ENCODE peak calls at places on chromosome 20, in seven cellular contexts. One of them, this sample, is unnamed.
A peak's percentile ranks its signal among the peaks of the same experiment; 100 is the strongest.

GRCh38 chr20:8095648-8096572 is 36.2 kb upstream of the PLCB1 start:
- DNase-seq in astrocyte of the spinal cord: peak; percentile 42
- DNase-seq in upper lobe of right lung: no peak
- DNase-seq in fibroblast of mammary gland: peak; percentile 81
- DNase-seq in dorsolateral prefrontal cortex: no peak
- DNase-seq in IMR-90: peak; percentile 79
- DNase-seq in ovary: no peak
- DNase-seq in this sample: peak; percentile 37

GRCh38 chr20:33263784-33264183 is 19.2 kb upstream of the BPIFB1 start:
- DNase-seq in astrocyte of the spinal cord: no peak
- DNase-seq in upper lobe of right lung: no peak
- DNase-seq in fibroblast of mammary gland: no peak
- DNase-seq in dorsolateral prefrontal cortex: no peak
- DNase-seq in IMR-90: no peak
- DNase-seq in ovary: no peak
- DNase-seq in this sample: no peak

GRCh38 chr20:18063676-18064075 is 6.0 kb upstream of the OVOL2 start:
- DNase-seq in astrocyte of the spinal cord: no peak
- DNase-seq in upper lobe of right lung: no peak
- DNase-seq in fibroblast of mammary gland: no peak
- DNase-seq in dorsolateral prefrontal cortex: no peak
- DNase-seq in IMR-90: no peak
- DNase-seq in ovary: no peak
- DNase-seq in this sample: no peak

GRCh38 chr20:32497589-32498224 is 87.4 kb downstream of the NOL4L start:
- DNase-seq in astrocyte of the spinal cord: no peak
- DNase-seq in upper lobe of right lung: peak; percentile 47
- DNase-seq in fibroblast of mammary gland: no peak
- DNase-seq in dorsolateral prefrontal cortex: no peak
- DNase-seq in IMR-90: no peak
- DNase-seq in ovary: no peak
- DNase-seq in this sample: no peak

GRCh38 chr20:6178537-6178936 is 55.7 kb upstream of the FERMT1 start:
- DNase-seq in astrocyte of the spinal cord: peak; percentile 62
- DNase-seq in upper lobe of right lung: no peak
- DNase-seq in fibroblast of mammary gland: peak; percentile 34
- DNase-seq in dorsolateral prefrontal cortex: no peak
- DNase-seq in IMR-90: peak; percentile 51
- DNase-seq in ovary: no peak
- DNase-seq in this sample: peak; percentile 56

GRCh38 chr20:19969106-19969505 is 48.1 kb upstream of the NAA20 start:
- DNase-seq in astrocyte of the spinal cord: no peak
- DNase-seq in upper lobe of right lung: no peak
- DNase-seq in fibroblast of mammary gland: no peak
- DNase-seq in dorsolateral prefrontal cortex: no peak
- DNase-seq in IMR-90: no peak
- DNase-seq in ovary: no peak
- DNase-seq in this sample: peak; percentile 88

GRCh38 chr20:55264825-55265224 is 740.5 kb downstream of the CBLN4 start:
- DNase-seq in astrocyte of the spinal cord: no peak
- DNase-seq in upper lobe of right lung: no peak
- DNase-seq in fibroblast of mammary gland: no peak
- DNase-seq in dorsolateral prefrontal cortex: no peak
- DNase-seq in IMR-90: no peak
- DNase-seq in ovary: no peak
- DNase-seq in this sample: no peak

GRCh38 chr20:37881601-37882343 is 21.2 kb upstream of the VSTM2L start:
- DNase-seq in astrocyte of the spinal cord: no peak
- DNase-seq in upper lobe of right lung: no peak
- DNase-seq in fibroblast of mammary gland: no peak
- DNase-seq in dorsolateral prefrontal cortex: no peak
- DNase-seq in IMR-90: no peak
- DNase-seq in ovary: no peak
- DNase-seq in this sample: no peak

GRCh38 chr20:60331688-60332300 is 373.6 kb downstream of the CDH26 start:
- DNase-seq in astrocyte of the spinal cord: no peak
- DNase-seq in upper lobe of right lung: no peak
- DNase-seq in fibroblast of mammary gland: no peak
- DNase-seq in dorsolateral prefrontal cortex: peak; percentile 20
- DNase-seq in IMR-90: no peak
- DNase-seq in ovary: no peak
- DNase-seq in this sample: no peak

GRCh38 chr20:16580127-16580526 is 6.9 kb upstream of the KIF16B start:
- DNase-seq in astrocyte of the spinal cord: peak; percentile 31
- DNase-seq in upper lobe of right lung: no peak
- DNase-seq in fibroblast of mammary gland: peak; percentile 90
- DNase-seq in dorsolateral prefrontal cortex: no peak
- DNase-seq in IMR-90: peak; percentile 77
- DNase-seq in ovary: no peak
- DNase-seq in this sample: peak; percentile 60

GRCh38 chr20:22684072-22684762 is 99.8 kb upstream of the FOXA2 start:
- DNase-seq in astrocyte of the spinal cord: peak; percentile 55
- DNase-seq in upper lobe of right lung: no peak
- DNase-seq in fibroblast of mammary gland: peak; percentile 68
- DNase-seq in dorsolateral prefrontal cortex: peak; percentile 59
- DNase-seq in IMR-90: peak; percentile 67
- DNase-seq in ovary: no peak
- DNase-seq in this sample: peak; percentile 75

GRCh38 chr20:38534756-38535155 is 46.2 kb upstream of the ADIG start:
- DNase-seq in astrocyte of the spinal cord: no peak
- DNase-seq in upper lobe of right lung: no peak
- DNase-seq in fibroblast of mammary gland: no peak
- DNase-seq in dorsolateral prefrontal cortex: no peak
- DNase-seq in IMR-90: no peak
- DNase-seq in ovary: no peak
- DNase-seq in this sample: no peak

GRCh38 chr20:4730782-4731181 is 9.1 kb downstream of the PRND start:
- DNase-seq in astrocyte of the spinal cord: no peak
- DNase-seq in upper lobe of right lung: no peak
- DNase-seq in fibroblast of mammary gland: peak; percentile 6
- DNase-seq in dorsolateral prefrontal cortex: no peak
- DNase-seq in IMR-90: peak; percentile 11
- DNase-seq in ovary: no peak
- DNase-seq in this sample: peak; percentile 24

GRCh38 chr20:41171736-41172295 is 34.5 kb downstream of the PLCG1 start:
- DNase-seq in astrocyte of the spinal cord: no peak
- DNase-seq in upper lobe of right lung: peak; percentile 42
- DNase-seq in fibroblast of mammary gland: no peak
- DNase-seq in dorsolateral prefrontal cortex: no peak
- DNase-seq in IMR-90: no peak
- DNase-seq in ovary: no peak
- DNase-seq in this sample: no peak

GRCh38 chr20:35013421-35014411 is 58.0 kb downstream of the MYH7B start:
- DNase-seq in astrocyte of the spinal cord: no peak
- DNase-seq in upper lobe of right lung: no peak
- DNase-seq in fibroblast of mammary gland: no peak
- DNase-seq in dorsolateral prefrontal cortex: no peak
- DNase-seq in IMR-90: no peak
- DNase-seq in ovary: no peak
- DNase-seq in this sample: no peak

GRCh38 chr20:54980321-54980960 is 505.0 kb downstream of the DOK5 start:
- DNase-seq in astrocyte of the spinal cord: peak; percentile 1
- DNase-seq in upper lobe of right lung: no peak
- DNase-seq in fibroblast of mammary gland: peak; percentile 10
- DNase-seq in dorsolateral prefrontal cortex: no peak
- DNase-seq in IMR-90: no peak
- DNase-seq in ovary: no peak
- DNase-seq in this sample: no peak

GRCh38 chr20:31496761-31497295 is 17.4 kb upstream of the HM13 start:
- DNase-seq in astrocyte of the spinal cord: no peak
- DNase-seq in upper lobe of right lung: no peak
- DNase-seq in fibroblast of mammary gland: peak; percentile 38
- DNase-seq in dorsolateral prefrontal cortex: no peak
- DNase-seq in IMR-90: no peak
- DNase-seq in ovary: no peak
- DNase-seq in this sample: no peak

GRCh38 chr20:4962257-4962855 is 39.0 kb downstream of the SLC23A2 start:
- DNase-seq in astrocyte of the spinal cord: no peak
- DNase-seq in upper lobe of right lung: no peak
- DNase-seq in fibroblast of mammary gland: no peak
- DNase-seq in dorsolateral prefrontal cortex: no peak
- DNase-seq in IMR-90: no peak
- DNase-seq in ovary: no peak
- DNase-seq in this sample: no peak

GRCh38 chr20:967796-968742 is 34.0 kb downstream of the RSPO4 start:
- DNase-seq in astrocyte of the spinal cord: peak; percentile 1
- DNase-seq in upper lobe of right lung: no peak
- DNase-seq in fibroblast of mammary gland: peak; percentile 56
- DNase-seq in dorsolateral prefrontal cortex: no peak
- DNase-seq in IMR-90: peak; percentile 36
- DNase-seq in ovary: no peak
- DNase-seq in this sample: peak; percentile 23

GRCh38 chr20:31644701-31645100 is 7.0 kb downstream of the COX4I2 start:
- DNase-seq in astrocyte of the spinal cord: no peak
- DNase-seq in upper lobe of right lung: no peak
- DNase-seq in fibroblast of mammary gland: no peak
- DNase-seq in dorsolateral prefrontal cortex: no peak
- DNase-seq in IMR-90: no peak
- DNase-seq in ovary: no peak
- DNase-seq in this sample: no peak

GRCh38 chr20:64005394-64005793 is 24.5 kb downstream of the PRPF6 start:
- DNase-seq in astrocyte of the spinal cord: no peak
- DNase-seq in upper lobe of right lung: no peak
- DNase-seq in fibroblast of mammary gland: peak; percentile 60
- DNase-seq in dorsolateral prefrontal cortex: no peak
- DNase-seq in IMR-90: peak; percentile 16
- DNase-seq in ovary: no peak
- DNase-seq in this sample: peak; percentile 62

GRCh38 chr20:21436186-21436585 is 38.9 kb upstream of the NKX2-4 start:
- DNase-seq in astrocyte of the spinal cord: peak; percentile 88
- DNase-seq in upper lobe of right lung: no peak
- DNase-seq in fibroblast of mammary gland: peak; percentile 68
- DNase-seq in dorsolateral prefrontal cortex: no peak
- DNase-seq in IMR-90: peak; percentile 72
- DNase-seq in ovary: no peak
- DNase-seq in this sample: peak; percentile 31

GRCh38 chr20:15364781-15365180 is 1027.4 kb upstream of the FLRT3 start:
- DNase-seq in astrocyte of the spinal cord: no peak
- DNase-seq in upper lobe of right lung: no peak
- DNase-seq in fibroblast of mammary gland: no peak
- DNase-seq in dorsolateral prefrontal cortex: no peak
- DNase-seq in IMR-90: no peak
- DNase-seq in ovary: no peak
- DNase-seq in this sample: no peak

GRCh38 chr20:32457476-32457986 is 99.4 kb downstream of the ASXL1 start:
- DNase-seq in astrocyte of the spinal cord: peak; percentile 57
- DNase-seq in upper lobe of right lung: peak; percentile 78
- DNase-seq in fibroblast of mammary gland: peak; percentile 46
- DNase-seq in dorsolateral prefrontal cortex: peak; percentile 81
- DNase-seq in IMR-90: peak; percentile 56
- DNase-seq in ovary: peak; percentile 70
- DNase-seq in this sample: peak; percentile 75

GRCh38 chr20:6061544-6061943 is 7.7 kb upstream of the LRRN4 start:
- DNase-seq in astrocyte of the spinal cord: no peak
- DNase-seq in upper lobe of right lung: no peak
- DNase-seq in fibroblast of mammary gland: no peak
- DNase-seq in dorsolateral prefrontal cortex: no peak
- DNase-seq in IMR-90: no peak
- DNase-seq in ovary: no peak
- DNase-seq in this sample: no peak

DNA sequence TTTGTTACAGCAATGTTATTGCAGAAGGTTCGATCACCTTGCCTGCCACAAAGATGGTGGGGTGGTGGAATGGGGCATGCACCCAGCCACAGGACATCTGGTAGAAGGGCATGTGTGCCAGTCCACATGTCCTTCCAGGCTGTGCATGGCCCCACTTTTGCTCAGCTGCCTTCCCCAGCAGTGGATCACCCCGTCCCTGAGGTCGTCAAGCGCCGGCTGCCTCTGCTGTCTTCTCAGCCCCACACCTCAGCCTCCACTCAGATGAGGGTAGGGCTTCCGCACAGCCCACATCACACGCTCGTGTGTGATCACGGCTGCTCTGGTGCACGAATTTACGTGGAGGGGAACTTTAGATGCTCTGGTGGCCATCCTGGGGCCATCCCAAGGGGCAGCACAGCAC is 109.5 kb upstream of the PMEPA1 start:
- DNase-seq in astrocyte of the spinal cord: no peak
- DNase-seq in upper lobe of right lung: no peak
- DNase-seq in fibroblast of mammary gland: no peak
- DNase-seq in dorsolateral prefrontal cortex: no peak
- DNase-seq in IMR-90: no peak
- DNase-seq in ovary: no peak
- DNase-seq in this sample: no peak
- TF ChIP-seq CTCF in astrocyte of the spinal cord: no peak
- TF ChIP-seq CTCF in upper lobe of right lung: no peak
- TF ChIP-seq CTCF in fibroblast of mammary gland: no peak
- TF ChIP-seq CTCF in dorsolateral prefrontal cortex: no peak
- TF ChIP-seq CTCF in IMR-90: no peak
- TF ChIP-seq CTCF in ovary: no peak
- TF ChIP-seq CTCF in this sample: no peak

DNA sequence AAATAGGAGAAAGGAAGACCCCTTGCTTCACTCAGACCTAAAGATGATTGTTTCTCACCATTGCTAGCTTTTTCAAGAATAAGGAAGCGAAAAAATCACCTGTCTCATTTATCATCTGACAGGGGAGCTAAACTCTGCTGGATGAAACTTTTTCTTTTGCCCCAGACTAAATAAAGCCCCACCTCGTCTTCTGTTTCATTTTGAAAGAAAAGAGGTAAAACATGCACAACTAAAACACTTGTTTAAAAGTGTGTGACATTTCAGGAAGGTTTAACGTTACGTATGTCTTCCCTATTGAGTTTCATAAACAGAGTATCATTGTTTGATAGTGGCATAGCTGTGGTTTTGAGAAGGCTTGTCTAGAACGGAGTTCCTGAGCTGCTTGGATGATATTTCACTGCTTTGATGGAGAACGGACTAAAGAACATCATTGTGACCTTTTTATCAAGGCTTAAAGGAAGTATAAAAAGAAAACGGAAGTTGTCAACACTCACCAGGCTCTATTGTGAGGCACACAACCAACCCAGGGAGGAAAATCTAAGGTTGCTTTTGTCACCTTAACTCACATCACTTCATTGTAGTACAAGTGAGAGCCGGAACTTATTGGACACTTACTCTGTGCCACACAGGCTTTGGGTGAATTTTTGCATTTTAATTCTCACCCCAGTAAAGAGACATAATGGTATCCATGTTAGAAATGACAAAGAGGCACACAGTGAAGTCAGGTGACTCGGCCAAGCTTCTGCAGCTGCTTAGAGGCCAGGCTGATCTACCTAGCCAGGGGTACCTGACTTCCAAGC is 29.5 kb downstream of the TSHZ2 start:
- DNase-seq in astrocyte of the spinal cord: no peak
- DNase-seq in upper lobe of right lung: no peak
- DNase-seq in fibroblast of mammary gland: no peak
- DNase-seq in dorsolateral prefrontal cortex: no peak
- DNase-seq in IMR-90: peak; percentile 8
- DNase-seq in ovary: no peak
- DNase-seq in this sample: no peak
- H3K4me3 ChIP-seq in astrocyte of the spinal cord: no peak overlapping the region
- H3K4me3 ChIP-seq in upper lobe of right lung: no peak overlapping the region
- H3K4me3 ChIP-seq in fibroblast of mammary gland: no peak overlapping the region
- H3K4me3 ChIP-seq in dorsolateral prefrontal cortex: no peak overlapping the region
- H3K4me3 ChIP-seq in IMR-90: no peak overlapping the region
- H3K4me3 ChIP-seq in ovary: no peak overlapping the region
- H3K4me3 ChIP-seq in this sample: no peak overlapping the region

GRCh38 chr20:62238569-62239277 is 402 bp downstream of the OSBPL2 start:
- DNase-seq in astrocyte of the spinal cord: no peak
- DNase-seq in upper lobe of right lung: no peak
- DNase-seq in fibroblast of mammary gland: no peak
- DNase-seq in dorsolateral prefrontal cortex: no peak
- DNase-seq in IMR-90: no peak
- DNase-seq in ovary: no peak
- DNase-seq in this sample: no peak
- TF ChIP-seq CTCF in astrocyte of the spinal cord: no peak
- TF ChIP-seq CTCF in upper lobe of right lung: no peak
- TF ChIP-seq CTCF in fibroblast of mammary gland: no peak
- TF ChIP-seq CTCF in dorsolateral prefrontal cortex: no peak
- TF ChIP-seq CTCF in IMR-90: no peak
- TF ChIP-seq CTCF in ovary: no peak
- TF ChIP-seq CTCF in this sample: no peak

GRCh38 chr20:48826064-48826463 is 1.7 kb downstream of the PREX1 start:
- DNase-seq in astrocyte of the spinal cord: no peak
- DNase-seq in upper lobe of right lung: no peak
- DNase-seq in fibroblast of mammary gland: no peak
- DNase-seq in dorsolateral prefrontal cortex: no peak
- DNase-seq in IMR-90: no peak
- DNase-seq in ovary: no peak
- DNase-seq in this sample: no peak
- H3K4me3 ChIP-seq in astrocyte of the spinal cord: peak overlapping the region; percentile 77
- H3K4me3 ChIP-seq in upper lobe of right lung: peak overlapping the region; percentile 66
- H3K4me3 ChIP-seq in fibroblast of mammary gland: no peak overlapping the region
- H3K4me3 ChIP-seq in dorsolateral prefrontal cortex: peak overlapping the region; percentile 88
- H3K4me3 ChIP-seq in IMR-90: no peak overlapping the region
- H3K4me3 ChIP-seq in ovary: no peak overlapping the region
- H3K4me3 ChIP-seq in this sample: peak overlapping the region; percentile 74

This sample was measured in fibroblast of villous mesenchyme.